ENCODE peak calls at places on chromosome 19, in six cellular contexts. C, Q, Z, N, B and K are unnamed samples.

GRCh38 chr19:55635334-55635717 is 5.5 kb upstream of the ZNF580 start:
- DNase-seq in Z (no peak), B (no peak), Q (no peak), C (no peak), N (no peak), K (no peak)

GRCh38 chr19:2261438-2262172 is 5.4 kb upstream of the JSRP1 start:
- DNase-seq in N (no peak), Z (no peak), B (no peak), C (no peak), Q (peak; percentile 66), K (no peak)

GRCh38 chr19:40754611-40755247 is 3.7 kb downstream of the SNRPA start:
- DNase-seq in C (no peak), Q (peak; percentile 77), Z (peak; percentile 19), N (no peak), B (no peak), K (no peak)

GRCh38 chr19:12580180-12580694 is 29.0 kb upstream of the ZNF564 start:
- DNase-seq in N (no peak), Q (no peak), C (no peak), Z (peak; percentile 89), B (no peak), K (no peak)

GRCh38 chr19:48090281-48090802 is 20.3 kb downstream of the PLA2G4C start:
- DNase-seq in Z (no peak), N (no peak), B (no peak), C (no peak), Q (no peak), K (no peak)

GRCh38 chr19:4431808-4432674 is 25.6 kb downstream of the UBXN6 start:
- DNase-seq in C (no peak), B (no peak), Z (no peak), N (no peak), Q (no peak), K (no peak)

GRCh38 chr19:8238251-8238650 is 29.1 kb downstream of the CERS4 start:
- DNase-seq in Z (no peak), Q (no peak), N (peak; percentile 28), C (no peak), B (no peak), K (no peak)

GRCh38 chr19:49588370-49589122 is 2.4 kb upstream of the PRR12 start:
- DNase-seq in Q (no peak), Z (no peak), B (no peak), N (no peak), C (no peak), K (no peak)

GRCh38 chr19:44010468-44010867 is 7.7 kb downstream of the ZNF230 start:
- DNase-seq in B (no peak), Z (no peak), C (no peak), Q (no peak), N (no peak), K (no peak)

GRCh38 chr19:1098177-1099051 is 3.2 kb upstream of the POLR2E start:
- DNase-seq in Z (peak; percentile 34), B (no peak), C (no peak), N (no peak), Q (peak; percentile 46), K (no peak)

GRCh38 chr19:1001538-1002166 is 1.4 kb downstream of the GRIN3B start:
- DNase-seq in Z (no peak), N (no peak), B (no peak), C (no peak), Q (peak; percentile 65), K (no peak)

GRCh38 chr19:45168767-45169351 is 8.1 kb upstream of the NKPD1 start:
- DNase-seq in Q (no peak), Z (no peak), C (no peak), N (no peak), B (no peak), K (no peak)

GRCh38 chr19:35587326-35587725 is 1.4 kb downstream of the PMIS2 start:
- DNase-seq in C (no peak), N (no peak), B (no peak), Z (no peak), Q (no peak), K (no peak)

GRCh38 chr19:35595928-35596327 is 10.0 kb downstream of the PMIS2 start:
- DNase-seq in C (no peak), N (no peak), Z (no peak), B (no peak), Q (no peak), K (no peak)

GRCh38 chr19:35596366-35596999 is 10.5 kb downstream of the PMIS2 start:
- DNase-seq in Z (no peak), N (no peak), C (no peak), B (no peak), Q (no peak), K (no peak)

GRCh38 chr19:35590875-35591274 is 4.9 kb downstream of the PMIS2 start:
- DNase-seq in B (no peak), Z (no peak), Q (no peak), C (no peak), N (no peak), K (no peak)

GRCh38 chr19:35592226-35592625 is 6.3 kb downstream of the PMIS2 start:
- DNase-seq in B (no peak), N (no peak), Q (no peak), Z (peak; percentile 37), C (no peak), K (no peak)
- TF ChIP-seq CTCF in B (no peak), N (no peak), Q (peak; percentile 28), Z (peak; percentile 55), C (no peak), K (no peak)

GRCh38 chr19:6023085-6023682 is 45.2 kb upstream of the RANBP3 start:
- DNase-seq in N (no peak), Z (peak; percentile 71), B (no peak), C (no peak), Q (no peak), K (no peak)

GRCh38 chr19:6020972-6021805 is 43.2 kb upstream of the RANBP3 start:
- DNase-seq in C (no peak), Q (no peak), B (no peak), Z (no peak), N (no peak), K (no peak)

GRCh38 chr19:6020166-6020967 is 42.4 kb upstream of the RANBP3 start:
- DNase-seq in Q (no peak), C (no peak), B (no peak), N (no peak), Z (no peak), K (no peak)

GRCh38 chr19:6022570-6023049 is 44.7 kb upstream of the RANBP3 start:
- DNase-seq in B (no peak), Z (no peak), C (no peak), Q (no peak), N (no peak), K (no peak)

GRCh38 chr19:6021878-6022569 is 44.1 kb upstream of the RANBP3 start:
- DNase-seq in Q (peak; percentile 81), C (no peak), N (peak; percentile 83), Z (peak; percentile 69), B (peak; percentile 78), K (no peak)
- H3K4me1 ChIP-seq in Q (no peaks in the 10 kb centered on the region), C (no peaks in the 10 kb centered on the region), N (peaks cover 3% of the 10 kb centered on the region), Z (peaks cover 9% of the 10 kb centered on the region), B (peaks cover 5% of the 10 kb centered on the region), K (no peaks in the 10 kb centered on the region)

GRCh38 chr19:17859533-17860330 is at the start of gene RPL18A:
- DNase-seq in B (peak; percentile 99), Q (peak; percentile 99), Z (peak; percentile 100), N (peak; percentile 99), C (peak; percentile 98), K (peak; percentile 97)
- TF ChIP-seq CTCF in B (peak; percentile 74), Q (peak; percentile 70), Z (peak; percentile 95), N (peak; percentile 42), C (peak; percentile 77), K (peak; percentile 68)

GRCh38 chr19:18518639-18519038 is 3.2 kb downstream of the ELL start:
- DNase-seq in Z (no peak), B (no peak), N (no peak), C (no peak), Q (no peak), K (no peak)

GRCh38 chr19:18514800-18515682 is 6.8 kb downstream of the ELL start:
- DNase-seq in N (peak; percentile 65), Z (peak; percentile 67), Q (peak; percentile 80), C (no peak), B (no peak), K (no peak)

GRCh38 chr19:18519962-18520847 is 1.7 kb downstream of the ELL start:
- DNase-seq in Q (peak; percentile 83), Z (peak; percentile 85), B (no peak), N (peak; percentile 53), C (no peak), K (no peak)

GRCh38 chr19:18515959-18516358 is 5.9 kb downstream of the ELL start:
- DNase-seq in Q (no peak), C (no peak), N (no peak), B (no peak), Z (no peak), K (no peak)

DNA sequence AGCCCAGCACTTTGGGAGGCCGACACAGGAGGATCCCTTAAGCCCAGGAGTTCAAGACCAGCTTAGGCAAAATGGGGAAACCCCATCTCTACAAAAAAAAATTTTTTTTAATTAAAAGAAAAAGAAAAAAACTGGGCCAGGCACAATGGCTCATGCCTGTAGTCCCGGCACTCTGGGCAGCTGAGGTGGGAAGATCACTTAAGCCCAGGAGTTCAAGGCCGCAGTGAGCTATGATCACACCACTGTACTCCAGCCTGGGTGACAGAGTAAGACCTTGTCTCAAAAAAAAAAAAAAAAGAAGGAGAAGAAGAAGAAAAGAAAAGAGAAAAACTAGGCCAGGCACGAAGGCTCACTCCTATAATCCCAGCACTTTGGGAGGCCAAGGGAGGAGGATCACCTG is 4.3 kb downstream of the ELL start:
- DNase-seq in Z (no peak), B (no peak), Q (no peak), N (no peak), C (no peak), K (no peak)
- H3K4me1 ChIP-seq in Z (peaks cover 19% of the 10 kb centered on the region), B (peaks cover 52% of the 10 kb centered on the region), Q (peaks cover 25% of the 10 kb centered on the region), N (peaks cover 46% of the 10 kb centered on the region), C (peaks cover 51% of the 10 kb centered on the region), K (peaks cover 64% of the 10 kb centered on the region)